ENCODE peak calls at places on chromosomes 7 and 10, in seven cellular contexts. One of them, this sample, is unnamed.

GRCh38 chr10:110916554-110917346 is 2.2 kb downstream of the BBIP1 start:
- DNase-seq in HCT116: no peak
- DNase-seq in endothelial cell of umbilical vein: peak
- DNase-seq in fibroblast of lung: peak
- DNase-seq in H9: no peak
- DNase-seq in PC-3: peak
- DNase-seq in mammary epithelial cell: no peak
- DNase-seq in this sample: no peak

GRCh38 chr7:93921607-93922446 is at the start of gene GNG11:
- DNase-seq in mammary epithelial cell: peak
- DNase-seq in HCT116: no peak
- DNase-seq in fibroblast of lung: peak
- DNase-seq in PC-3: peak
- DNase-seq in endothelial cell of umbilical vein: peak
- DNase-seq in H9: peak
- DNase-seq in this sample: peak

GRCh38 chr7:30761214-30762156 is 9.6 kb downstream of the INMT start:
- DNase-seq in mammary epithelial cell: no peak
- DNase-seq in PC-3: no peak
- DNase-seq in H9: no peak
- DNase-seq in fibroblast of lung: peak
- DNase-seq in HCT116: no peak
- DNase-seq in endothelial cell of umbilical vein: peak
- DNase-seq in this sample: no peak

GRCh38 chr7:7108931-7109330 is 73.4 kb upstream of the C1GALT1 start:
- DNase-seq in mammary epithelial cell: no peak
- DNase-seq in PC-3: no peak
- DNase-seq in H9: no peak
- DNase-seq in endothelial cell of umbilical vein: no peak
- DNase-seq in HCT116: no peak
- DNase-seq in fibroblast of lung: no peak
- DNase-seq in this sample: no peak

GRCh38 chr10:119688033-119688508 is 36.9 kb downstream of the BAG3 start:
- DNase-seq in HCT116: no peak
- DNase-seq in mammary epithelial cell: no peak
- DNase-seq in fibroblast of lung: no peak
- DNase-seq in PC-3: no peak
- DNase-seq in endothelial cell of umbilical vein: no peak
- DNase-seq in H9: peak
- DNase-seq in this sample: no peak

GRCh38 chr10:125060851-125061556 is 99.4 kb downstream of the CTBP2 start:
- DNase-seq in mammary epithelial cell: peak
- DNase-seq in endothelial cell of umbilical vein: peak
- DNase-seq in HCT116: peak
- DNase-seq in PC-3: peak
- DNase-seq in fibroblast of lung: peak
- DNase-seq in H9: peak
- DNase-seq in this sample: peak

GRCh38 chr7:17301491-17302101 is 3.1 kb downstream of the AHR start:
- DNase-seq in endothelial cell of umbilical vein: peak
- DNase-seq in HCT116: no peak
- DNase-seq in PC-3: peak
- DNase-seq in mammary epithelial cell: peak
- DNase-seq in H9: no peak
- DNase-seq in fibroblast of lung: peak
- DNase-seq in this sample: no peak

GRCh38 chr10:17779761-17780160 is 27.8 kb downstream of the TMEM236 start:
- DNase-seq in endothelial cell of umbilical vein: peak
- DNase-seq in PC-3: no peak
- DNase-seq in fibroblast of lung: no peak
- DNase-seq in HCT116: no peak
- DNase-seq in H9: no peak
- DNase-seq in mammary epithelial cell: no peak
- DNase-seq in this sample: no peak

GRCh38 chr7:8831386-8831785 is 398.0 kb downstream of the NXPH1 start:
- DNase-seq in endothelial cell of umbilical vein: no peak
- DNase-seq in HCT116: no peak
- DNase-seq in fibroblast of lung: peak
- DNase-seq in PC-3: peak
- DNase-seq in mammary epithelial cell: no peak
- DNase-seq in H9: no peak
- DNase-seq in this sample: no peak

GRCh38 chr10:132965411-132966057 is 23.2 kb upstream of the CFAP46 start:
- DNase-seq in HCT116: no peak
- DNase-seq in endothelial cell of umbilical vein: peak
- DNase-seq in mammary epithelial cell: no peak
- DNase-seq in PC-3: no peak
- DNase-seq in fibroblast of lung: no peak
- DNase-seq in H9: no peak
- DNase-seq in this sample: no peak

GRCh38 chr7:5429253-5429856 is 5.7 kb upstream of the TNRC18 start:
- DNase-seq in H9: peak
- DNase-seq in fibroblast of lung: peak
- DNase-seq in HCT116: no peak
- DNase-seq in PC-3: peak
- DNase-seq in mammary epithelial cell: peak
- DNase-seq in endothelial cell of umbilical vein: peak
- DNase-seq in this sample: no peak

GRCh38 chr7:43569424-43569823 is 13.5 kb upstream of the STK17A start:
- DNase-seq in PC-3: peak
- DNase-seq in endothelial cell of umbilical vein: no peak
- DNase-seq in mammary epithelial cell: peak
- DNase-seq in HCT116: no peak
- DNase-seq in H9: no peak
- DNase-seq in fibroblast of lung: peak
- DNase-seq in this sample: no peak

GRCh38 chr7:130560972-130561371 is 69.1 kb downstream of the MEST start:
- DNase-seq in mammary epithelial cell: peak
- DNase-seq in PC-3: peak
- DNase-seq in HCT116: peak
- DNase-seq in fibroblast of lung: peak
- DNase-seq in endothelial cell of umbilical vein: peak
- DNase-seq in H9: no peak
- DNase-seq in this sample: no peak

GRCh38 chr7:94969434-94970084 is 62.2 kb downstream of the PPP1R9A start:
- DNase-seq in mammary epithelial cell: no peak
- DNase-seq in HCT116: no peak
- DNase-seq in H9: peak
- DNase-seq in endothelial cell of umbilical vein: no peak
- DNase-seq in fibroblast of lung: no peak
- DNase-seq in PC-3: peak
- DNase-seq in this sample: no peak

GRCh38 chr7:122304604-122304975 is at the start of gene FEZF1:
- DNase-seq in HCT116: peak
- DNase-seq in endothelial cell of umbilical vein: no peak
- DNase-seq in fibroblast of lung: no peak
- DNase-seq in H9: peak
- DNase-seq in mammary epithelial cell: no peak
- DNase-seq in PC-3: peak
- DNase-seq in this sample: peak

GRCh38 chr7:64574481-64575159 is 11.7 kb upstream of the ZNF680 start:
- DNase-seq in PC-3: no peak
- DNase-seq in fibroblast of lung: peak
- DNase-seq in mammary epithelial cell: no peak
- DNase-seq in endothelial cell of umbilical vein: peak
- DNase-seq in HCT116: no peak
- DNase-seq in H9: no peak
- DNase-seq in this sample: no peak

GRCh38 chr7:117672433-117672832 is 192.6 kb downstream of the CFTR start:
- DNase-seq in H9: no peak
- DNase-seq in HCT116: no peak
- DNase-seq in fibroblast of lung: no peak
- DNase-seq in mammary epithelial cell: no peak
- DNase-seq in PC-3: peak
- DNase-seq in endothelial cell of umbilical vein: no peak
- DNase-seq in this sample: no peak

GRCh38 chr7:150927954-150928340 is 50.2 kb downstream of the KCNH2 start:
- DNase-seq in mammary epithelial cell: no peak
- DNase-seq in endothelial cell of umbilical vein: no peak
- DNase-seq in HCT116: peak
- DNase-seq in PC-3: peak
- DNase-seq in H9: no peak
- DNase-seq in fibroblast of lung: no peak
- DNase-seq in this sample: no peak

GRCh38 chr10:130243015-130243414 is 106.8 kb downstream of the GLRX3 start:
- DNase-seq in H9: no peak
- DNase-seq in PC-3: no peak
- DNase-seq in fibroblast of lung: no peak
- DNase-seq in endothelial cell of umbilical vein: no peak
- DNase-seq in mammary epithelial cell: no peak
- DNase-seq in HCT116: no peak
- DNase-seq in this sample: no peak

GRCh38 chr10:27746364-27747095 is 911 bp upstream of the MKX start:
- DNase-seq in endothelial cell of umbilical vein: no peak
- DNase-seq in PC-3: no peak
- DNase-seq in HCT116: no peak
- DNase-seq in mammary epithelial cell: peak
- DNase-seq in fibroblast of lung: no peak
- DNase-seq in H9: peak
- DNase-seq in this sample: no peak

GRCh38 chr7:119254741-119255140 is 1018.2 kb upstream of the KCND2 start:
- DNase-seq in endothelial cell of umbilical vein: no peak
- DNase-seq in mammary epithelial cell: no peak
- DNase-seq in fibroblast of lung: no peak
- DNase-seq in HCT116: no peak
- DNase-seq in H9: no peak
- DNase-seq in PC-3: peak
- DNase-seq in this sample: no peak

GRCh38 chr10:6659451-6659850 is 79.4 kb upstream of the PRKCQ start:
- DNase-seq in mammary epithelial cell: no peak
- DNase-seq in fibroblast of lung: peak
- DNase-seq in HCT116: no peak
- DNase-seq in endothelial cell of umbilical vein: no peak
- DNase-seq in H9: no peak
- DNase-seq in PC-3: no peak
- DNase-seq in this sample: no peak

GRCh38 chr10:121627810-121628209 is 29.6 kb upstream of the FGFR2 start:
- DNase-seq in fibroblast of lung: peak
- DNase-seq in mammary epithelial cell: peak
- DNase-seq in H9: no peak
- DNase-seq in PC-3: peak
- DNase-seq in HCT116: no peak
- DNase-seq in endothelial cell of umbilical vein: no peak
- DNase-seq in this sample: no peak

DNA sequence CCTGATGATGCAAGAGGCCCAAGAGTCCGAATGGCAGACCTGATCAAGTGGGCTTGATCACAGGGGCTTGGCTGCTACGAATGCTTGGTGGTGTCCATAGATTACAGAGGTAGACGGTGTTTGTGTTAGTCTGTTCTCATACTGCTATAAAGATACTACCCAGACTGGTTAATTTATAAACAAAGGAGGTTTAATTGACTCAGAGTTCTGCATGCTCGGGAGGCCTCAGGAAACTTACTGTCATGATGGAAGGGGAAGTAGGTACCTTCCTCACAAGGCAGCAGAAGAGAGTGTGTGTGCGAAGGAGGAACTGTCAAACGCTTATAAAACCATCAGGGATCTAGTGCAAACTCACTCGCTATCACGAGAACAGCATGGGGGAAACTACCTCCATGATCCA is 268.9 kb upstream of the KLF6 start:
- DNase-seq in mammary epithelial cell: no peak
- DNase-seq in HCT116: no peak
- DNase-seq in fibroblast of lung: no peak
- DNase-seq in endothelial cell of umbilical vein: no peak
- DNase-seq in H9: no peak
- DNase-seq in PC-3: no peak
- DNase-seq in this sample: no peak
- H2AFZ ChIP-seq in mammary epithelial cell: peak
- H2AFZ ChIP-seq in HCT116: no peak
- H2AFZ ChIP-seq in fibroblast of lung: no peak
- H2AFZ ChIP-seq in endothelial cell of umbilical vein: no peak
- H2AFZ ChIP-seq in H9: no peak
- H2AFZ ChIP-seq in PC-3: no peak
- H2AFZ ChIP-seq in this sample: no peak

GRCh38 chr10:101273330-101273729 is 44.1 kb upstream of the LBX1 start:
- DNase-seq in HCT116: no peak
- DNase-seq in PC-3: no peak
- DNase-seq in H9: no peak
- DNase-seq in endothelial cell of umbilical vein: no peak
- DNase-seq in mammary epithelial cell: peak
- DNase-seq in fibroblast of lung: peak
- DNase-seq in this sample: no peak
- H2AFZ ChIP-seq in HCT116: no peak
- H2AFZ ChIP-seq in PC-3: no peak
- H2AFZ ChIP-seq in H9: no peak
- H2AFZ ChIP-seq in endothelial cell of umbilical vein: no peak
- H2AFZ ChIP-seq in mammary epithelial cell: no peak
- H2AFZ ChIP-seq in fibroblast of lung: no peak
- H2AFZ ChIP-seq in this sample: no peak

GRCh38 chr10:67780759-67781538 is 57.0 kb downstream of the DNAJC12 start:
- DNase-seq in fibroblast of lung: no peak
- DNase-seq in H9: no peak
- DNase-seq in endothelial cell of umbilical vein: no peak
- DNase-seq in HCT116: no peak
- DNase-seq in PC-3: peak
- DNase-seq in mammary epithelial cell: no peak
- DNase-seq in this sample: no peak

GRCh38 chr10:67782556-67782955 is 55.4 kb downstream of the DNAJC12 start:
- DNase-seq in fibroblast of lung: no peak
- DNase-seq in endothelial cell of umbilical vein: no peak
- DNase-seq in mammary epithelial cell: no peak
- DNase-seq in PC-3: peak
- DNase-seq in H9: no peak
- DNase-seq in HCT116: no peak
- DNase-seq in this sample: no peak

GRCh38 chr10:67784584-67784983 is 53.4 kb downstream of the DNAJC12 start:
- DNase-seq in PC-3: no peak
- DNase-seq in HCT116: no peak
- DNase-seq in H9: no peak
- DNase-seq in endothelial cell of umbilical vein: no peak
- DNase-seq in mammary epithelial cell: no peak
- DNase-seq in fibroblast of lung: no peak
- DNase-seq in this sample: no peak

GRCh38 chr10:67785098-67785497 is 52.9 kb downstream of the DNAJC12 start:
- DNase-seq in mammary epithelial cell: no peak
- DNase-seq in HCT116: no peak
- DNase-seq in H9: no peak
- DNase-seq in fibroblast of lung: no peak
- DNase-seq in endothelial cell of umbilical vein: no peak
- DNase-seq in PC-3: no peak
- DNase-seq in this sample: no peak

GRCh38 chr10:67783576-67784294 is 54.3 kb downstream of the DNAJC12 start:
- DNase-seq in H9: no peak
- DNase-seq in mammary epithelial cell: no peak
- DNase-seq in PC-3: no peak
- DNase-seq in HCT116: no peak
- DNase-seq in endothelial cell of umbilical vein: no peak
- DNase-seq in fibroblast of lung: no peak
- DNase-seq in this sample: no peak
- H2AFZ ChIP-seq in H9: no peak
- H2AFZ ChIP-seq in mammary epithelial cell: no peak
- H2AFZ ChIP-seq in PC-3: no peak
- H2AFZ ChIP-seq in HCT116: no peak
- H2AFZ ChIP-seq in endothelial cell of umbilical vein: no peak
- H2AFZ ChIP-seq in fibroblast of lung: no peak
- H2AFZ ChIP-seq in this sample: no peak

DNA sequence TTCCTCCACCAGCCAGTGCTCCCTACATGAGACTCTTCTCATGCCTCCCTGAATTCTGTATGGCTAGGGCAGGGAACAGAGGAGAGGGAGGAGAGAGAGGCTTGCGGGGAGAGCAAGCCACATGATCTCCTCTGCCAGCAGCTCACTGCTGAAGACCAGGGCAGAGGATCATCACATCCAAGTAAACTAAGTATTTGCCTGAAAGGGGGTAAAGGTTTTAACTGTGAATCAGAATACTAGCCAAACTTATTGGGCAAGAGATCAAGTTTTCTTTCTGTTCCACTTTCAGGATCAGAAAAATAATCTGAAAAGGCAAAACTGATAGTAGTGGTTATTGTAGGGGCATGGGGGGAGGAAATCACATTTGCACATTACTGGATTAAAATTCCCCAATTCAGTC is 17.8 kb upstream of the ERCC6 start:
- DNase-seq in fibroblast of lung: no peak
- DNase-seq in H9: no peak
- DNase-seq in mammary epithelial cell: no peak
- DNase-seq in PC-3: no peak
- DNase-seq in HCT116: no peak
- DNase-seq in endothelial cell of umbilical vein: no peak
- DNase-seq in this sample: no peak
- H2AFZ ChIP-seq in fibroblast of lung: no peak
- H2AFZ ChIP-seq in H9: no peak
- H2AFZ ChIP-seq in mammary epithelial cell: peak
- H2AFZ ChIP-seq in PC-3: no peak
- H2AFZ ChIP-seq in HCT116: no peak
- H2AFZ ChIP-seq in endothelial cell of umbilical vein: no peak
- H2AFZ ChIP-seq in this sample: peak

This sample was measured in neuronal stem cell.